ENCODE peak calls at places on chromosomes 12 and 14, in ten cellular contexts. One of them, this sample, is unnamed.

GRCh38 chr14:43438056-43438455 is 1069.0 kb downstream of the FSCB start:
- DNase-seq in left ventricle myocardium inferior: no peak
- DNase-seq in heart left ventricle: no peak
- DNase-seq in transverse colon: no peak
- DNase-seq in GM13977: no peak
- DNase-seq in foreskin fibroblast: no peak
- DNase-seq in uterus: no peak
- DNase-seq in endodermal cell: no peak
- DNase-seq in GM12878: no peak
- DNase-seq in lower leg skin: no peak
- DNase-seq in this sample: no peak

GRCh38 chr12:132356686-132357622 is 27.6 kb upstream of the GALNT9 start:
- DNase-seq in left ventricle myocardium inferior: peak; percentile 30
- DNase-seq in heart left ventricle: no peak
- DNase-seq in transverse colon: peak; percentile 47
- DNase-seq in GM13977: no peak
- DNase-seq in foreskin fibroblast: peak; percentile 64
- DNase-seq in uterus: no peak
- DNase-seq in endodermal cell: peak; percentile 92
- DNase-seq in GM12878: no peak
- DNase-seq in lower leg skin: no peak
- DNase-seq in this sample: no peak

GRCh38 chr12:104348283-104348993 is 44.9 kb downstream of the EID3 start:
- DNase-seq in left ventricle myocardium inferior: no peak
- DNase-seq in heart left ventricle: no peak
- DNase-seq in transverse colon: no peak
- DNase-seq in GM13977: no peak
- DNase-seq in foreskin fibroblast: no peak
- DNase-seq in uterus: no peak
- DNase-seq in endodermal cell: peak; percentile 47
- DNase-seq in GM12878: no peak
- DNase-seq in lower leg skin: peak; percentile 49
- DNase-seq in this sample: no peak

GRCh38 chr12:51695241-51696010 is 104.4 kb downstream of the SCN8A start:
- DNase-seq in left ventricle myocardium inferior: no peak
- DNase-seq in heart left ventricle: no peak
- DNase-seq in transverse colon: no peak
- DNase-seq in GM13977: no peak
- DNase-seq in foreskin fibroblast: peak; percentile 44
- DNase-seq in uterus: no peak
- DNase-seq in endodermal cell: no peak
- DNase-seq in GM12878: no peak
- DNase-seq in lower leg skin: no peak
- DNase-seq in this sample: no peak

GRCh38 chr12:27821259-27821973 is 41.4 kb upstream of the MANSC4 start:
- DNase-seq in left ventricle myocardium inferior: no peak
- DNase-seq in heart left ventricle: peak; percentile 16
- DNase-seq in transverse colon: peak; percentile 20
- DNase-seq in GM13977: peak; percentile 50
- DNase-seq in foreskin fibroblast: peak; percentile 66
- DNase-seq in uterus: peak; percentile 45
- DNase-seq in endodermal cell: peak; percentile 78
- DNase-seq in GM12878: peak; percentile 48
- DNase-seq in lower leg skin: no peak
- DNase-seq in this sample: no peak

GRCh38 chr14:89369656-89370055 is 47.4 kb downstream of the FOXN3 start:
- DNase-seq in left ventricle myocardium inferior: no peak
- DNase-seq in heart left ventricle: no peak
- DNase-seq in transverse colon: no peak
- DNase-seq in GM13977: no peak
- DNase-seq in foreskin fibroblast: no peak
- DNase-seq in uterus: no peak
- DNase-seq in endodermal cell: no peak
- DNase-seq in GM12878: no peak
- DNase-seq in lower leg skin: no peak
- DNase-seq in this sample: no peak

GRCh38 chr12:52389313-52390207 is 4.1 kb upstream of the KRT84 start:
- DNase-seq in left ventricle myocardium inferior: no peak
- DNase-seq in heart left ventricle: no peak
- DNase-seq in transverse colon: no peak
- DNase-seq in GM13977: no peak
- DNase-seq in foreskin fibroblast: no peak
- DNase-seq in uterus: no peak
- DNase-seq in endodermal cell: peak; percentile 75
- DNase-seq in GM12878: no peak
- DNase-seq in lower leg skin: no peak
- DNase-seq in this sample: no peak

GRCh38 chr14:93285048-93285447 is 47.8 kb downstream of the BTBD7 start:
- DNase-seq in left ventricle myocardium inferior: no peak
- DNase-seq in heart left ventricle: no peak
- DNase-seq in transverse colon: no peak
- DNase-seq in GM13977: no peak
- DNase-seq in foreskin fibroblast: no peak
- DNase-seq in uterus: no peak
- DNase-seq in endodermal cell: no peak
- DNase-seq in GM12878: no peak
- DNase-seq in lower leg skin: no peak
- DNase-seq in this sample: no peak

GRCh38 chr14:101543814-101544213 is 17.5 kb upstream of the DIO3 start:
- DNase-seq in left ventricle myocardium inferior: no peak
- DNase-seq in heart left ventricle: no peak
- DNase-seq in transverse colon: no peak
- DNase-seq in GM13977: no peak
- DNase-seq in foreskin fibroblast: no peak
- DNase-seq in uterus: no peak
- DNase-seq in endodermal cell: no peak
- DNase-seq in GM12878: no peak
- DNase-seq in lower leg skin: no peak
- DNase-seq in this sample: no peak

GRCh38 chr12:47944685-47945340 is 18.6 kb upstream of the TMEM106C start:
- DNase-seq in left ventricle myocardium inferior: no peak
- DNase-seq in heart left ventricle: no peak
- DNase-seq in transverse colon: no peak
- DNase-seq in GM13977: no peak
- DNase-seq in foreskin fibroblast: no peak
- DNase-seq in uterus: no peak
- DNase-seq in endodermal cell: no peak
- DNase-seq in GM12878: no peak
- DNase-seq in lower leg skin: no peak
- DNase-seq in this sample: no peak

GRCh38 chr12:1795785-1796514 is 24.4 kb upstream of the LRTM2 start:
- DNase-seq in left ventricle myocardium inferior: peak; percentile 94
- DNase-seq in heart left ventricle: peak; percentile 93
- DNase-seq in transverse colon: peak; percentile 96
- DNase-seq in GM13977: peak; percentile 97
- DNase-seq in foreskin fibroblast: peak; percentile 91
- DNase-seq in uterus: peak; percentile 91
- DNase-seq in endodermal cell: peak; percentile 97
- DNase-seq in GM12878: peak; percentile 73
- DNase-seq in lower leg skin: peak; percentile 98
- DNase-seq in this sample: peak; percentile 86

GRCh38 chr14:105862581-105863239 is 336.3 kb downstream of the TMEM121 start:
- DNase-seq in left ventricle myocardium inferior: no peak
- DNase-seq in heart left ventricle: no peak
- DNase-seq in transverse colon: peak; percentile 8
- DNase-seq in GM13977: peak; percentile 22
- DNase-seq in foreskin fibroblast: no peak
- DNase-seq in uterus: no peak
- DNase-seq in endodermal cell: peak; percentile 3
- DNase-seq in GM12878: no peak
- DNase-seq in lower leg skin: peak; percentile 25
- DNase-seq in this sample: no peak

DNA sequence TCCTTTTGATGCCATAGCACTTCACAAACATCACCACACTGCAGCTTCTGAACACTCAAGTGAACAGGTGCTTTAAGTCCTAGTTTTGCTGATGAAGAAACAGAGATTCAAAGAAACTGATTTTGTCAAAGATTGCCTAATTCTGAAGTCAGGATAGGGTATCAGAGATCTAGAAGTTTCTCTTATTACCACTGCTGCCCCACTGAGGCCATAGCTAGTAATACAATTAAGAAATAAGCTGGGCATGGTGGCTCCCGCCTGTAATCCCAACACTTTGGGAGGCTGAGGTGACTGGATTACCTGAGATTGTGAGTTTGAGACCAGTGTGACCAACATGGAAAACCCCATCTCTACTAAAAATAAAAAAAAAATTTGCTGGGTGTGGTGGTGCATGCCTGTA is 458.3 kb upstream of the SEL1L start:
- DNase-seq in left ventricle myocardium inferior: no peak
- DNase-seq in heart left ventricle: no peak
- DNase-seq in transverse colon: no peak
- DNase-seq in GM13977: no peak
- DNase-seq in foreskin fibroblast: no peak
- DNase-seq in uterus: no peak
- DNase-seq in endodermal cell: no peak
- DNase-seq in GM12878: no peak
- DNase-seq in lower leg skin: no peak
- DNase-seq in this sample: no peak
- TF ChIP-seq CTCF in left ventricle myocardium inferior: peak; percentile 19
- TF ChIP-seq CTCF in heart left ventricle: no peak
- TF ChIP-seq CTCF in transverse colon: peak; percentile 9
- TF ChIP-seq CTCF in GM13977: peak; percentile 41
- TF ChIP-seq CTCF in foreskin fibroblast: no peak
- TF ChIP-seq CTCF in uterus: no peak
- TF ChIP-seq CTCF in endodermal cell: peak; percentile 55
- TF ChIP-seq CTCF in GM12878: peak; percentile 28
- TF ChIP-seq CTCF in lower leg skin: no peak
- TF ChIP-seq CTCF in this sample: no peak

DNA sequence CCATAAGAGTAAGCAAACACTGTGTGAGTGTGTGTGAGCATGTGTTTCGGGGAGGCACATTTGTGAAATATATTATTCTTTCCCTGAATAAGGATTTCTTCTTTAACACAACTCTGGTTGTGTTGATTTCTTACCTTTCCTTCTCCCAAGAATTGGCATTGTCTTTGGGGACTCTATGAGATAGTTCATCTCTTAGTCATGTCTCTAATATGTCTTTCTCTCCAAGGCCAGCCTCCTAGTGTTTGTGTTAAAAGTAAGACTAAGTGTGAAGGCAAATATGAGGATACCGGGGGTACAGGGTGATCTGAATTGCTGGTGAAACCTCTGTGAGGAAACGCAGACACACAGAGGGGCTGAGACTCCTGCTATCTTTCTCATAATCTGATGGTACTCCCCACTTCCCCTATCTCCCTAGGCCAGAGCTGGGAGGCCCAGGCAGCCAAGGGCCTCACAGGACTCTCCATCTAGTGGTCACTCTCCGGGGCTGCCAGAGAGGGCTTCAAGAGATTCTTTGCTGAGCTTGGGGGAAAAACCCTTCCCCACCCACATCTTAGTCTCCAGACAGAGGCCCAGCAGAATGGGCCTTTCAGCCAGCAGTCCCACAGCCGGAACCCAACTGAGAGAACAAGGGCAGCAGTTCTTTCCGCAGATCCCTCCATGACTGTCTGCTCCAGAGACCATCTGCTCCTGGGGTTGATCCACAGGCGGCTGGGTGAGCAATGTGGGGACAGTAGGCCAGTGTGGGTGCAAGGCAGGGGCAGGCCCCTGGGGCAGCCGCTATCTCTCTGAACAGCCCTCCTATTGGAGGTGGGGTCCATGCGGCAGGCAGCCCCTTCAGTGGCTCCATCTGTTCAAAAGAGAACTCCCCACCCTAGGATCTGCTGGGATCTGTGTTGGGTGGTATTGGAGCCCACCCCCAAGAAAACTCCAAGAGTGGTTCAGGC is 5.8 kb upstream of the HOXC12 start:
- DNase-seq in left ventricle myocardium inferior: no peak
- DNase-seq in heart left ventricle: no peak
- DNase-seq in transverse colon: no peak
- DNase-seq in GM13977: no peak
- DNase-seq in foreskin fibroblast: no peak
- DNase-seq in uterus: no peak
- DNase-seq in endodermal cell: peak; percentile 68
- DNase-seq in GM12878: no peak
- DNase-seq in lower leg skin: peak; percentile 73
- DNase-seq in this sample: no peak
- TF ChIP-seq CTCF in left ventricle myocardium inferior: no peak
- TF ChIP-seq CTCF in heart left ventricle: no peak
- TF ChIP-seq CTCF in transverse colon: no peak
- TF ChIP-seq CTCF in GM13977: no peak
- TF ChIP-seq CTCF in foreskin fibroblast: no peak
- TF ChIP-seq CTCF in uterus: no peak
- TF ChIP-seq CTCF in endodermal cell: peak; percentile 38
- TF ChIP-seq CTCF in GM12878: no peak
- TF ChIP-seq CTCF in lower leg skin: no peak
- TF ChIP-seq CTCF in this sample: no peak

GRCh38 chr12:122845865-122846621 is 10.8 kb downstream of the HIP1R start:
- DNase-seq in left ventricle myocardium inferior: no peak
- DNase-seq in heart left ventricle: no peak
- DNase-seq in transverse colon: no peak
- DNase-seq in GM13977: no peak
- DNase-seq in foreskin fibroblast: no peak
- DNase-seq in uterus: no peak
- DNase-seq in endodermal cell: peak; percentile 44
- DNase-seq in GM12878: no peak
- DNase-seq in lower leg skin: no peak
- DNase-seq in this sample: no peak
- TF ChIP-seq CTCF in left ventricle myocardium inferior: no peak
- TF ChIP-seq CTCF in heart left ventricle: no peak
- TF ChIP-seq CTCF in transverse colon: no peak
- TF ChIP-seq CTCF in GM13977: no peak
- TF ChIP-seq CTCF in foreskin fibroblast: no peak
- TF ChIP-seq CTCF in uterus: no peak
- TF ChIP-seq CTCF in endodermal cell: no peak
- TF ChIP-seq CTCF in GM12878: no peak
- TF ChIP-seq CTCF in lower leg skin: no peak
- TF ChIP-seq CTCF in this sample: no peak

GRCh38 chr12:130661059-130661458 is 55.0 kb downstream of the RIMBP2 start:
- DNase-seq in left ventricle myocardium inferior: no peak
- DNase-seq in heart left ventricle: no peak
- DNase-seq in transverse colon: no peak
- DNase-seq in GM13977: no peak
- DNase-seq in foreskin fibroblast: no peak
- DNase-seq in uterus: no peak
- DNase-seq in endodermal cell: no peak
- DNase-seq in GM12878: no peak
- DNase-seq in lower leg skin: no peak
- DNase-seq in this sample: no peak

GRCh38 chr12:130663510-130663909 is 52.6 kb downstream of the RIMBP2 start:
- DNase-seq in left ventricle myocardium inferior: no peak
- DNase-seq in heart left ventricle: no peak
- DNase-seq in transverse colon: no peak
- DNase-seq in GM13977: peak; percentile 58
- DNase-seq in foreskin fibroblast: no peak
- DNase-seq in uterus: no peak
- DNase-seq in endodermal cell: no peak
- DNase-seq in GM12878: peak; percentile 41
- DNase-seq in lower leg skin: no peak
- DNase-seq in this sample: no peak

GRCh38 chr12:130664252-130664651 is 51.8 kb downstream of the RIMBP2 start:
- DNase-seq in left ventricle myocardium inferior: no peak
- DNase-seq in heart left ventricle: no peak
- DNase-seq in transverse colon: no peak
- DNase-seq in GM13977: no peak
- DNase-seq in foreskin fibroblast: no peak
- DNase-seq in uterus: no peak
- DNase-seq in endodermal cell: no peak
- DNase-seq in GM12878: no peak
- DNase-seq in lower leg skin: no peak
- DNase-seq in this sample: no peak

GRCh38 chr12:130664772-130665171 is 51.3 kb downstream of the RIMBP2 start:
- DNase-seq in left ventricle myocardium inferior: no peak
- DNase-seq in heart left ventricle: no peak
- DNase-seq in transverse colon: no peak
- DNase-seq in GM13977: no peak
- DNase-seq in foreskin fibroblast: no peak
- DNase-seq in uterus: no peak
- DNase-seq in endodermal cell: no peak
- DNase-seq in GM12878: no peak
- DNase-seq in lower leg skin: no peak
- DNase-seq in this sample: no peak

GRCh38 chr12:130661501-130662255 is 54.4 kb downstream of the RIMBP2 start:
- DNase-seq in left ventricle myocardium inferior: no peak
- DNase-seq in heart left ventricle: no peak
- DNase-seq in transverse colon: no peak
- DNase-seq in GM13977: no peak
- DNase-seq in foreskin fibroblast: no peak
- DNase-seq in uterus: no peak
- DNase-seq in endodermal cell: peak; percentile 73
- DNase-seq in GM12878: no peak
- DNase-seq in lower leg skin: no peak
- DNase-seq in this sample: no peak
- TF ChIP-seq CTCF in left ventricle myocardium inferior: no peak
- TF ChIP-seq CTCF in heart left ventricle: no peak
- TF ChIP-seq CTCF in transverse colon: no peak
- TF ChIP-seq CTCF in GM13977: no peak
- TF ChIP-seq CTCF in foreskin fibroblast: no peak
- TF ChIP-seq CTCF in uterus: no peak
- TF ChIP-seq CTCF in endodermal cell: peak; percentile 68
- TF ChIP-seq CTCF in GM12878: peak; percentile 4
- TF ChIP-seq CTCF in lower leg skin: no peak
- TF ChIP-seq CTCF in this sample: no peak